ENCODE peak calls at places on chromosome 5, in five cellular contexts. U is effector memory CD8-positive, alpha-beta T cell; S is endothelial cell; Y is upper lobe of right lung; P is stromal cell of bone marrow. K is an unnamed sample.

GRCh38 chr5:75588666-75589065 is 22.6 kb upstream of the ANKDD1B start:
- DNase-seq in S (no peak), U (no peak), P (no peak), Y (no peak), K (peak; percentile 20)

GRCh38 chr5:161093105-161093504 is 241.1 kb upstream of the ATP10B start:
- DNase-seq in S (no peak), Y (no peak), P (no peak), U (no peak), K (no peak)

GRCh38 chr5:33075731-33076130 is 364.6 kb downstream of the NPR3 start:
- DNase-seq in S (no peak), U (no peak), Y (no peak), P (no peak), K (no peak)

GRCh38 chr5:150517272-150518152 is 9.6 kb downstream of the NDST1 start:
- DNase-seq in Y (peak; percentile 86), U (no peak), P (peak; percentile 86), S (no peak), K (no peak)

GRCh38 chr5:103867857-103868598 is 305.4 kb upstream of the NUDT12 start:
- DNase-seq in S (no peak), Y (no peak), P (no peak), U (no peak), K (no peak)

GRCh38 chr5:160539431-160539830 is 117.8 kb downstream of the PTTG1 start:
- DNase-seq in U (no peak), P (no peak), S (no peak), Y (no peak), K (no peak)

GRCh38 chr5:3612561-3613175 is 17.0 kb downstream of the IRX1 start:
- DNase-seq in S (no peak), U (no peak), P (no peak), Y (no peak), K (no peak)

GRCh38 chr5:96509721-96510383 is 76.8 kb upstream of the PCSK1 start:
- DNase-seq in U (no peak), Y (no peak), P (peak; percentile 93), S (no peak), K (no peak)

GRCh38 chr5:127705120-127705892 is 2.1 kb downstream of the CCDC192 start:
- DNase-seq in S (no peak), U (no peak), Y (no peak), P (peak; percentile 88), K (no peak)

GRCh38 chr5:117559005-117559844 is 984.6 kb upstream of the SEMA6A start:
- DNase-seq in S (no peak), P (no peak), Y (no peak), U (no peak), K (no peak)

GRCh38 chr5:141876628-141877477 is 1.4 kb downstream of the PCDH1 start:
- DNase-seq in U (peak; percentile 15), S (no peak), P (no peak), Y (peak; percentile 87), K (no peak)

GRCh38 chr5:56200856-56201638 is 32.1 kb downstream of the ANKRD55 start:
- DNase-seq in U (peak; percentile 21), P (peak; percentile 58), Y (no peak), S (peak; percentile 62), K (peak; percentile 42)

GRCh38 chr5:57174128-57174849 is 430 bp downstream of the GPBP1 start:
- DNase-seq in U (no peak), P (no peak), Y (no peak), S (peak; percentile 33), K (no peak)

GRCh38 chr5:143261748-143262392 is 141.6 kb downstream of the NR3C1 start:
- DNase-seq in U (no peak), Y (no peak), P (peak; percentile 85), S (no peak), K (no peak)

GRCh38 chr5:174503461-174504265 is 220.7 kb upstream of the MSX2 start:
- DNase-seq in S (no peak), Y (no peak), P (peak; percentile 64), U (no peak), K (no peak)

GRCh38 chr5:143976055-143976454 is 164.1 kb downstream of the HMHB1 start:
- DNase-seq in S (no peak), Y (no peak), U (no peak), P (no peak), K (no peak)

GRCh38 chr5:59721741-59722140 is 171.8 kb downstream of the PDE4D start:
- DNase-seq in U (no peak), P (no peak), S (no peak), Y (no peak), K (no peak)

GRCh38 chr5:172093559-172093958 is 87.1 kb upstream of the FBXW11 start:
- DNase-seq in S (no peak), P (no peak), U (no peak), Y (peak; percentile 59), K (no peak)

GRCh38 chr5:55230086-55230629 is 3.0 kb upstream of the MCIDAS start:
- DNase-seq in U (no peak), Y (no peak), S (no peak), P (no peak), K (no peak)

GRCh38 chr5:164298165-164298564 is 792.7 kb downstream of the MAT2B start:
- DNase-seq in P (no peak), U (no peak), S (no peak), Y (no peak), K (no peak)

K was measured in NT2/D1.